ENCODE peak calls at places on chromosomes 1 and 21, in ten cellular contexts. A is left lung, B is heart right ventricle, L is astrocyte of the spinal cord, S is posterior cingulate gyrus, X is A549, O is right cardiac atrium, R is kidney glomerular epithelial cell, K is mesothelial cell of epicardium, F is NCI-H1105 treated with DMSO at 0.1 percent for 48 hours. Q is an unnamed sample.

GRCh38 chr1:150429805-150430204 is 57.4 kb upstream of the TARS2 start:
- DNase-seq in B (no peak), K (no peak), A (no peak), F (no peak), L (no peak), R (no peak), S (no peak), O (no peak), X (peak; percentile 40), Q (no peak)

GRCh38 chr1:235018720-235019444 is 109.8 kb downstream of the TOMM20 start:
- DNase-seq in K (no peak), L (no peak), O (no peak), B (no peak), A (no peak), S (no peak), F (no peak), X (no peak), R (no peak), Q (no peak)

GRCh38 chr1:8597455-8597854 is 220.0 kb downstream of the RERE start:
- DNase-seq in S (no peak), K (no peak), B (no peak), L (no peak), X (no peak), R (no peak), F (no peak), A (no peak), O (no peak), Q (no peak)

GRCh38 chr1:172321429-172321828 is 99.1 kb upstream of the C1orf105 start:
- DNase-seq in K (no peak), B (no peak), X (peak; percentile 65), S (no peak), O (no peak), R (no peak), A (no peak), F (no peak), L (peak; percentile 73), Q (no peak)

GRCh38 chr1:74343191-74343590 is 108.0 kb downstream of the TNNI3K start:
- DNase-seq in R (no peak), F (peak; percentile 96), X (no peak), K (peak; percentile 56), S (peak; percentile 92), A (no peak), L (no peak), O (peak; percentile 52), B (peak; percentile 27), Q (no peak)

GRCh38 chr1:95068956-95069710 is 3.6 kb downstream of the ALG14 start:
- DNase-seq in B (no peak), L (no peak), F (no peak), K (no peak), R (peak; percentile 24), S (no peak), X (no peak), A (no peak), O (no peak), Q (peak; percentile 25)

GRCh38 chr1:6245086-6245868 is 1.3 kb downstream of the HES3 start:
- DNase-seq in X (peak; percentile 78), O (peak; percentile 94), R (peak; percentile 53), F (peak; percentile 85), S (peak; percentile 95), B (peak; percentile 65), L (peak; percentile 76), K (peak; percentile 90), A (peak; percentile 78), Q (no peak)

GRCh38 chr21:39136711-39137110 is 46.5 kb downstream of the PSMG1 start:
- DNase-seq in K (no peak), R (no peak), X (no peak), L (peak; percentile 23), O (no peak), A (no peak), F (no peak), B (no peak), S (no peak), Q (no peak)

GRCh38 chr21:39854572-39854971 is 12.7 kb upstream of the PCP4 start:
- DNase-seq in K (no peak), S (no peak), R (no peak), F (no peak), A (no peak), O (no peak), L (no peak), X (no peak), B (no peak), Q (no peak)

GRCh38 chr1:94865369-94865768 is 45.2 kb downstream of the SLC44A3 start:
- DNase-seq in A (no peak), L (peak; percentile 77), B (no peak), K (no peak), R (no peak), S (no peak), X (no peak), O (no peak), F (no peak), Q (no peak)

GRCh38 chr1:163807331-163807730 is 485.6 kb downstream of the NUF2 start:
- DNase-seq in B (no peak), R (no peak), F (no peak), S (no peak), O (no peak), X (no peak), A (no peak), L (no peak), K (no peak), Q (no peak)

GRCh38 chr21:21165063-21165645 is 166.9 kb downstream of the NCAM2 start:
- DNase-seq in S (no peak), L (peak; percentile 95), F (no peak), K (no peak), O (peak; percentile 43), X (no peak), R (no peak), A (no peak), B (peak; percentile 17), Q (peak; percentile 4)

GRCh38 chr1:160722726-160723125 is 11.1 kb upstream of the CD48 start:
- DNase-seq in F (no peak), S (no peak), L (no peak), K (no peak), X (no peak), O (no peak), A (no peak), R (no peak), B (no peak), Q (no peak)

GRCh38 chr1:46315669-46316403 is 12.3 kb downstream of the UQCRH start:
- DNase-seq in L (peak; percentile 55), B (no peak), S (peak; percentile 2), F (no peak), O (no peak), R (peak; percentile 38), X (no peak), K (no peak), A (no peak), Q (no peak)

GRCh38 chr1:226648421-226648820 is 90.7 kb downstream of the ITPKB start:
- DNase-seq in X (no peak), F (no peak), B (no peak), A (no peak), S (peak; percentile 73), K (no peak), O (no peak), R (no peak), L (no peak), Q (no peak)

GRCh38 chr1:183911285-183911684 is 106.4 kb downstream of the RGL1 start:
- DNase-seq in L (no peak), A (no peak), X (no peak), S (no peak), R (no peak), B (no peak), F (no peak), O (peak; percentile 54), K (no peak), Q (no peak)

GRCh38 chr1:215045647-215046308 is 36.8 kb upstream of the KCNK2 start:
- DNase-seq in K (no peak), X (no peak), A (no peak), L (no peak), B (no peak), O (no peak), S (no peak), F (no peak), R (no peak), Q (no peak)

GRCh38 chr21:26519142-26519541 is 53.9 kb downstream of the CYYR1 start:
- DNase-seq in X (no peak), L (no peak), K (no peak), O (no peak), A (no peak), S (no peak), F (no peak), R (no peak), B (no peak), Q (no peak)

GRCh38 chr1:155174334-155175280 is 958 bp downstream of the TRIM46 start:
- DNase-seq in F (peak; percentile 48), A (no peak), K (peak; percentile 40), R (no peak), L (peak; percentile 47), O (peak; percentile 64), B (peak; percentile 3), X (no peak), S (peak; percentile 92), Q (no peak)